ENCODE peak calls at places on chromosomes 12 and 14, in six cellular contexts. X is BJ, G is RWPE2, Y is uterus, N is left ventricle myocardium inferior, W is dorsolateral prefrontal cortex. O is an unnamed sample. For H3K27me3, the result is how much of the 10 kb centered on the place peaks cover.

GRCh38 chr14:37903561-37904191 is 304.0 kb upstream of the SSTR1 start:
- DNase-seq in Y (no peak), X (no peak), G (no peak), N (no peak), W (no peak), O (no peak)

GRCh38 chr14:88551936-88552565 is 2.8 kb downstream of the PTPN21 start:
- DNase-seq in G (no peak), X (no peak), Y (no peak), N (no peak), W (peak), O (no peak)

GRCh38 chr12:45369065-45369464 is 153.2 kb downstream of the ANO6 start:
- DNase-seq in X (peak), N (no peak), Y (no peak), W (no peak), G (no peak), O (no peak)

GRCh38 chr12:95545303-95545702 is 6.0 kb downstream of the USP44 start:
- DNase-seq in G (no peak), N (no peak), W (no peak), Y (no peak), X (no peak), O (no peak)

GRCh38 chr12:91180577-91180976 is 2.0 kb downstream of the DCN start:
- DNase-seq in Y (no peak), G (no peak), W (no peak), N (no peak), X (peak), O (no peak)

GRCh38 chr12:69712826-69713225 is 13.7 kb upstream of the BEST3 start:
- DNase-seq in X (no peak), N (no peak), G (no peak), Y (no peak), W (no peak), O (no peak)

GRCh38 chr12:111953455-111953854 is 59.5 kb downstream of the TMEM116 start:
- DNase-seq in N (no peak), W (no peak), Y (no peak), G (no peak), X (no peak), O (no peak)

GRCh38 chr14:71289536-71289935 is 382.3 kb downstream of the PCNX1 start:
- DNase-seq in N (no peak), G (no peak), X (no peak), W (no peak), Y (no peak), O (no peak)

GRCh38 chr12:121925361-121925725 is 7.0 kb downstream of the CFAP251 start:
- DNase-seq in X (peak), Y (no peak), G (no peak), N (no peak), W (no peak), O (no peak)

GRCh38 chr12:44015333-44015941 is 179.6 kb downstream of the TMEM117 start:
- DNase-seq in G (no peak), W (no peak), N (no peak), Y (no peak), X (peak), O (no peak)

GRCh38 chr12:116943419-116944372 is 32.9 kb downstream of the FBXW8 start:
- DNase-seq in G (no peak), W (no peak), X (no peak), N (peak), Y (no peak), O (no peak)

GRCh38 chr12:24599737-24600136 is 349.2 kb downstream of the BCAT1 start:
- DNase-seq in W (no peak), Y (no peak), G (no peak), N (no peak), X (no peak), O (no peak)

GRCh38 chr14:22887260-22887989 is 4.4 kb downstream of the REM2 start:
- DNase-seq in Y (peak), X (no peak), G (no peak), N (no peak), W (no peak), O (peak)

GRCh38 chr12:14836336-14837210 is 6.8 kb downstream of the ART4 start:
- DNase-seq in Y (no peak), N (no peak), W (no peak), X (no peak), G (no peak), O (peak)

GRCh38 chr12:121996945-121997612 is 24.6 kb upstream of the BCL7A start:
- DNase-seq in Y (no peak), G (no peak), W (no peak), X (no peak), N (no peak), O (no peak)

GRCh38 chr12:76026643-76027063 is 4.9 kb downstream of the PHLDA1 start:
- DNase-seq in Y (no peak), W (no peak), X (no peak), G (no peak), N (no peak), O (no peak)

GRCh38 chr14:92472860-92473259 is 40.7 kb upstream of the RIN3 start:
- DNase-seq in X (no peak), G (peak), Y (no peak), W (no peak), N (no peak), O (no peak)

GRCh38 chr12:52667931-52668330 is 12.3 kb downstream of the KRT1 start:
- DNase-seq in Y (no peak), W (no peak), X (no peak), G (no peak), N (no peak), O (no peak)

GRCh38 chr12:52667509-52667908 is 12.7 kb downstream of the KRT1 start:
- DNase-seq in X (no peak), W (no peak), N (no peak), G (no peak), Y (no peak), O (no peak)

GRCh38 chr12:52670506-52670905 is 9.7 kb downstream of the KRT1 start:
- DNase-seq in G (no peak), Y (no peak), N (no peak), W (no peak), X (no peak), O (no peak)

GRCh38 chr12:52670961-52671360 is 9.2 kb downstream of the KRT1 start:
- DNase-seq in Y (no peak), X (no peak), W (no peak), N (no peak), G (no peak), O (no peak)

GRCh38 chr12:52669426-52669825 is 10.8 kb downstream of the KRT1 start:
- DNase-seq in W (no peak), N (no peak), Y (no peak), G (no peak), X (no peak), O (no peak)
- H3K27me3 ChIP-seq in W (under half), N (half or more), Y (under half), G (under half), X (under half), O (under half)

GRCh38 chr12:5945071-5946008 is at the start of gene ANO2:
- DNase-seq in Y (no peak), X (no peak), N (no peak), W (no peak), G (no peak), O (no peak)
- H3K4me3 ChIP-seq in Y (peak), X (peak), N (peak), W (peak), G (peak), O (peak)

GRCh38 chr12:27221625-27222387 is 22.3 kb upstream of the STK38L start:
- DNase-seq in W (no peak), G (no peak), Y (no peak), N (no peak), X (no peak), O (peak)
- TF ChIP-seq CTCF in W (no peak), G (no peak), Y (no peak), N (no peak), X (no peak), O (no peak)

GRCh38 chr14:47674546-47675238 is 713 bp downstream of the MDGA2 start:
- DNase-seq in W (no peak), N (no peak), G (no peak), Y (no peak), X (no peak), O (no peak)

GRCh38 chr14:47675489-47676300 is at the start of gene MDGA2:
- DNase-seq in X (no peak), N (no peak), Y (no peak), G (no peak), W (peak), O (no peak)

GRCh38 chr14:47678157-47678556 is 2.8 kb upstream of the MDGA2 start:
- DNase-seq in N (no peak), Y (no peak), X (no peak), G (no peak), W (no peak), O (no peak)

GRCh38 chr14:47675239-47675488 is 241 bp downstream of the MDGA2 start:
- DNase-seq in G (no peak), X (no peak), N (no peak), W (no peak), Y (no peak), O (no peak)

GRCh38 chr14:47676301-47676617 is 854 bp upstream of the MDGA2 start:
- DNase-seq in G (no peak), W (no peak), X (no peak), N (no peak), Y (no peak), O (no peak)
- H3K27me3 ChIP-seq in G (half or more), W (under half), X (under half), N (half or more), Y (under half), O (half or more)